ENCODE peak calls at places on chromosomes 11 and 22, in eight cellular contexts. One of them, this sample, is unnamed. For H3K4me1 and H3K9me3, the result is how much of the 10 kb centered on the place peaks cover.

GRCh38 chr22:38823076-38823475 is 20.8 kb downstream of the NPTXR start:
- DNase-seq in endothelial cell of umbilical vein: no peak
- DNase-seq in body of pancreas: no peak
- DNase-seq in psoas muscle: no peak
- DNase-seq in CD8-positive, alpha-beta memory T cell: no peak
- DNase-seq in MM.1S: no peak
- DNase-seq in heart left ventricle: no peak
- DNase-seq in adrenal gland: no peak
- DNase-seq in this sample: no peak

GRCh38 chr22:48921411-48921903 is 906.2 kb downstream of the BRD1 start:
- DNase-seq in endothelial cell of umbilical vein: no peak
- DNase-seq in body of pancreas: no peak
- DNase-seq in psoas muscle: no peak
- DNase-seq in CD8-positive, alpha-beta memory T cell: no peak
- DNase-seq in MM.1S: no peak
- DNase-seq in heart left ventricle: no peak
- DNase-seq in adrenal gland: no peak
- DNase-seq in this sample: no peak

GRCh38 chr11:125263268-125263790 is 98.8 kb downstream of the PKNOX2 start:
- DNase-seq in endothelial cell of umbilical vein: peak
- DNase-seq in body of pancreas: peak
- DNase-seq in psoas muscle: peak
- DNase-seq in CD8-positive, alpha-beta memory T cell: no peak
- DNase-seq in MM.1S: no peak
- DNase-seq in heart left ventricle: peak
- DNase-seq in adrenal gland: peak
- DNase-seq in this sample: no peak

GRCh38 chr22:24155597-24156145 is 25.6 kb upstream of the SUSD2 start:
- DNase-seq in endothelial cell of umbilical vein: peak
- DNase-seq in body of pancreas: peak
- DNase-seq in psoas muscle: peak
- DNase-seq in CD8-positive, alpha-beta memory T cell: peak
- DNase-seq in MM.1S: peak
- DNase-seq in heart left ventricle: peak
- DNase-seq in adrenal gland: peak
- DNase-seq in this sample: peak

GRCh38 chr11:64163951-64164350 is 2.0 kb downstream of the MACROD1 start:
- DNase-seq in endothelial cell of umbilical vein: no peak
- DNase-seq in body of pancreas: no peak
- DNase-seq in psoas muscle: no peak
- DNase-seq in CD8-positive, alpha-beta memory T cell: no peak
- DNase-seq in MM.1S: no peak
- DNase-seq in heart left ventricle: no peak
- DNase-seq in adrenal gland: no peak
- DNase-seq in this sample: no peak

GRCh38 chr11:16226245-16226644 is 130.1 kb downstream of the SOX6 start:
- DNase-seq in endothelial cell of umbilical vein: peak
- DNase-seq in body of pancreas: peak
- DNase-seq in psoas muscle: peak
- DNase-seq in CD8-positive, alpha-beta memory T cell: no peak
- DNase-seq in MM.1S: peak
- DNase-seq in heart left ventricle: peak
- DNase-seq in adrenal gland: no peak
- DNase-seq in this sample: no peak

GRCh38 chr11:4211991-4212390 is 117.4 kb downstream of the RRM1 start:
- DNase-seq in endothelial cell of umbilical vein: no peak
- DNase-seq in body of pancreas: no peak
- DNase-seq in psoas muscle: no peak
- DNase-seq in CD8-positive, alpha-beta memory T cell: no peak
- DNase-seq in MM.1S: no peak
- DNase-seq in heart left ventricle: no peak
- DNase-seq in adrenal gland: no peak
- DNase-seq in this sample: no peak

GRCh38 chr11:6667733-6668374 is 12.2 kb upstream of the DCHS1 start:
- DNase-seq in endothelial cell of umbilical vein: peak
- DNase-seq in body of pancreas: no peak
- DNase-seq in psoas muscle: no peak
- DNase-seq in CD8-positive, alpha-beta memory T cell: no peak
- DNase-seq in MM.1S: peak
- DNase-seq in heart left ventricle: no peak
- DNase-seq in adrenal gland: no peak
- DNase-seq in this sample: peak

GRCh38 chr22:49609207-49609876 is 218.3 kb downstream of the BRD1 start:
- DNase-seq in endothelial cell of umbilical vein: no peak
- DNase-seq in body of pancreas: peak
- DNase-seq in psoas muscle: no peak
- DNase-seq in CD8-positive, alpha-beta memory T cell: no peak
- DNase-seq in MM.1S: no peak
- DNase-seq in heart left ventricle: no peak
- DNase-seq in adrenal gland: no peak
- DNase-seq in this sample: no peak

GRCh38 chr22:41052661-41053490 is 39.5 kb upstream of the EP300 start:
- DNase-seq in endothelial cell of umbilical vein: no peak
- DNase-seq in body of pancreas: no peak
- DNase-seq in psoas muscle: no peak
- DNase-seq in CD8-positive, alpha-beta memory T cell: no peak
- DNase-seq in MM.1S: no peak
- DNase-seq in heart left ventricle: no peak
- DNase-seq in adrenal gland: peak
- DNase-seq in this sample: no peak

GRCh38 chr11:63508009-63508408 is 2.1 kb downstream of the LGALS12 start:
- DNase-seq in endothelial cell of umbilical vein: no peak
- DNase-seq in body of pancreas: peak
- DNase-seq in psoas muscle: peak
- DNase-seq in CD8-positive, alpha-beta memory T cell: no peak
- DNase-seq in MM.1S: peak
- DNase-seq in heart left ventricle: peak
- DNase-seq in adrenal gland: peak
- DNase-seq in this sample: peak

GRCh38 chr22:29152381-29153138 is 53.1 kb upstream of the EMID1 start:
- DNase-seq in endothelial cell of umbilical vein: no peak
- DNase-seq in body of pancreas: no peak
- DNase-seq in psoas muscle: no peak
- DNase-seq in CD8-positive, alpha-beta memory T cell: no peak
- DNase-seq in MM.1S: no peak
- DNase-seq in heart left ventricle: no peak
- DNase-seq in adrenal gland: peak
- DNase-seq in this sample: no peak

GRCh38 chr22:43745783-43746356 is 66.2 kb downstream of the EFCAB6 start:
- DNase-seq in endothelial cell of umbilical vein: no peak
- DNase-seq in body of pancreas: no peak
- DNase-seq in psoas muscle: no peak
- DNase-seq in CD8-positive, alpha-beta memory T cell: no peak
- DNase-seq in MM.1S: no peak
- DNase-seq in heart left ventricle: no peak
- DNase-seq in adrenal gland: no peak
- DNase-seq in this sample: no peak

GRCh38 chr11:49208006-49208721 is at the start of gene FOLH1:
- DNase-seq in endothelial cell of umbilical vein: peak
- DNase-seq in body of pancreas: peak
- DNase-seq in psoas muscle: peak
- DNase-seq in CD8-positive, alpha-beta memory T cell: no peak
- DNase-seq in MM.1S: peak
- DNase-seq in heart left ventricle: peak
- DNase-seq in adrenal gland: no peak
- DNase-seq in this sample: no peak

GRCh38 chr22:22168190-22168940 is 76.2 kb upstream of the VPREB1 start:
- DNase-seq in endothelial cell of umbilical vein: no peak
- DNase-seq in body of pancreas: peak
- DNase-seq in psoas muscle: no peak
- DNase-seq in CD8-positive, alpha-beta memory T cell: no peak
- DNase-seq in MM.1S: peak
- DNase-seq in heart left ventricle: no peak
- DNase-seq in adrenal gland: no peak
- DNase-seq in this sample: peak

GRCh38 chr22:27170491-27170890 is 513.1 kb downstream of the MIAT start:
- DNase-seq in endothelial cell of umbilical vein: peak
- DNase-seq in body of pancreas: peak
- DNase-seq in psoas muscle: peak
- DNase-seq in CD8-positive, alpha-beta memory T cell: no peak
- DNase-seq in MM.1S: no peak
- DNase-seq in heart left ventricle: no peak
- DNase-seq in adrenal gland: peak
- DNase-seq in this sample: no peak

GRCh38 chr22:43796567-43796966 is 15.5 kb downstream of the EFCAB6 start:
- DNase-seq in endothelial cell of umbilical vein: no peak
- DNase-seq in body of pancreas: no peak
- DNase-seq in psoas muscle: no peak
- DNase-seq in CD8-positive, alpha-beta memory T cell: no peak
- DNase-seq in MM.1S: no peak
- DNase-seq in heart left ventricle: no peak
- DNase-seq in adrenal gland: no peak
- DNase-seq in this sample: no peak

GRCh38 chr11:117750916-117751773 is 45.9 kb downstream of the DSCAML1 start:
- DNase-seq in endothelial cell of umbilical vein: no peak
- DNase-seq in body of pancreas: no peak
- DNase-seq in psoas muscle: no peak
- DNase-seq in CD8-positive, alpha-beta memory T cell: no peak
- DNase-seq in MM.1S: no peak
- DNase-seq in heart left ventricle: no peak
- DNase-seq in adrenal gland: no peak
- DNase-seq in this sample: no peak
- H3K4me1 ChIP-seq in endothelial cell of umbilical vein: under half
- H3K4me1 ChIP-seq in body of pancreas: under half
- H3K4me1 ChIP-seq in psoas muscle: under half
- H3K4me1 ChIP-seq in CD8-positive, alpha-beta memory T cell: under half
- H3K4me1 ChIP-seq in MM.1S: under half
- H3K4me1 ChIP-seq in heart left ventricle: under half
- H3K4me1 ChIP-seq in adrenal gland: under half
- H3K4me1 ChIP-seq in this sample: under half

DNA sequence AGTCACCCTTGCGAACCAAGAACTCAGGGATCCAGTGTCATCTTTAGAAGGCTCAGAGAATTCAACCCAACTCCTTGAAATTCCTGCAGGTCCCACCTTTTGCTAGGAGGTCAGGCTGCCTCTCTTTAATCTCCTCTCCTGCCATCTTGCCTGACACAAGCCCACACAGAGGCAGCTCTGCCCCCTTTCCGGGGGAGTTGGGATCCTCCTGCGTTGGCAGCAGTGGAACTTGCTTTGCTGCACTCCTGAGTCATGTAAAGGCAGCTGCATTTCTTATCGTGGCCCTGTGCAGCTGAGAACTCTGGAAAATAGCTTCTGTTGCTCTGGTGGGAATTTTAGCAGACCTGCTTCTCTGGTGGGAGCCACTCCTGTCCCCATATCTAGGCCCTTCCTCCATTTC is 142.3 kb upstream of the TBCEL start:
- DNase-seq in endothelial cell of umbilical vein: no peak
- DNase-seq in body of pancreas: no peak
- DNase-seq in psoas muscle: no peak
- DNase-seq in CD8-positive, alpha-beta memory T cell: no peak
- DNase-seq in MM.1S: no peak
- DNase-seq in heart left ventricle: no peak
- DNase-seq in adrenal gland: no peak
- DNase-seq in this sample: no peak
- H3K9me3 ChIP-seq in endothelial cell of umbilical vein: under half
- H3K9me3 ChIP-seq in body of pancreas: under half
- H3K9me3 ChIP-seq in psoas muscle: under half
- H3K9me3 ChIP-seq in CD8-positive, alpha-beta memory T cell: under half
- H3K9me3 ChIP-seq in MM.1S: under half
- H3K9me3 ChIP-seq in heart left ventricle: under half
- H3K9me3 ChIP-seq in adrenal gland: under half
- H3K9me3 ChIP-seq in this sample: under half

DNA sequence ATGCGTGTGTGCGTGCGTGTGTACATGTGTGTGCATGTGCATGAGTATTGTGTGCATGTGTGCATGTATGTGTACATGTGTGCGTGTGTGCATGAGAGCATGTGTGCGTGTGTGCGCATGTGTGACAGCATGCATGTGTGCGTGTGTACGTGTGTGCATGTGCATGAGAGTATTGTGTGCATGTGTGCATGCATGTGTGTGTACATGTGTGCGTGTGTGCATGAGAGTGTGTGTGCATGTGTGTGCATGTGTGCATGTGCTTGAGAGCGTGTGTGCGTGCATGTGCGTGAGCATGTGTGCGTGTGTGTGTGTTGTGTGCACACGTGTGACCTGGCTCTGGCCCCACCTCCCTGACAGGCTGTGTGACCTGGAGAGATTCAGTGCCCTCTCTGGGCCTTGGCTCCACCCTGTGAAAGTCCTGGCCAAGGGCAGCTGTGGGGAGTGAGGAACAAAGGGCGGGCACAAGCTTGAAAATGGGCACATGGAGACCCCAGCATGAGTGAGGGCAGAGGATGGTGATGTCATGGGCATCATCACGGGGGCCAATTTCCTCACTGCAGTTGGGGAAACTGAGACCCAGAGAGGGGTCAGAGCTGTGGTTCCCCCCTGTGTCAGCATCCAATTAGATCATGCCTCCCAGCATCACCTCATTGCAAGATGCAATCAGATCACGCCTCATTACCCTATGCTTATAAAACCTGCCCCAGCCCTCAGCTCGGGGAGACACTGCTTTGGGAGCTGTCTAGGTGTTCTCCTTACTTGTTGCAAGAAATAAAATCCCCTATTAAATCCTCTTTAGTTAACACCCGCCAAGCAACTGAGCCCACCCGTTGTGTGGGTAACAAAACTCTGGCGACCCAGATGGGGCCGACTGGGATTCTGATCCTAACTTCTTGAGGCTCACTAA is 643 bp downstream of the ACY3 start:
- DNase-seq in endothelial cell of umbilical vein: no peak
- DNase-seq in body of pancreas: no peak
- DNase-seq in psoas muscle: no peak
- DNase-seq in CD8-positive, alpha-beta memory T cell: no peak
- DNase-seq in MM.1S: peak
- DNase-seq in heart left ventricle: no peak
- DNase-seq in adrenal gland: no peak
- DNase-seq in this sample: peak
- H3K27ac ChIP-seq in endothelial cell of umbilical vein: no peak
- H3K27ac ChIP-seq in body of pancreas: peak
- H3K27ac ChIP-seq in psoas muscle: no peak
- H3K27ac ChIP-seq in CD8-positive, alpha-beta memory T cell: peak
- H3K27ac ChIP-seq in MM.1S: peak
- H3K27ac ChIP-seq in heart left ventricle: no peak
- H3K27ac ChIP-seq in adrenal gland: no peak
- H3K27ac ChIP-seq in this sample: peak

DNA sequence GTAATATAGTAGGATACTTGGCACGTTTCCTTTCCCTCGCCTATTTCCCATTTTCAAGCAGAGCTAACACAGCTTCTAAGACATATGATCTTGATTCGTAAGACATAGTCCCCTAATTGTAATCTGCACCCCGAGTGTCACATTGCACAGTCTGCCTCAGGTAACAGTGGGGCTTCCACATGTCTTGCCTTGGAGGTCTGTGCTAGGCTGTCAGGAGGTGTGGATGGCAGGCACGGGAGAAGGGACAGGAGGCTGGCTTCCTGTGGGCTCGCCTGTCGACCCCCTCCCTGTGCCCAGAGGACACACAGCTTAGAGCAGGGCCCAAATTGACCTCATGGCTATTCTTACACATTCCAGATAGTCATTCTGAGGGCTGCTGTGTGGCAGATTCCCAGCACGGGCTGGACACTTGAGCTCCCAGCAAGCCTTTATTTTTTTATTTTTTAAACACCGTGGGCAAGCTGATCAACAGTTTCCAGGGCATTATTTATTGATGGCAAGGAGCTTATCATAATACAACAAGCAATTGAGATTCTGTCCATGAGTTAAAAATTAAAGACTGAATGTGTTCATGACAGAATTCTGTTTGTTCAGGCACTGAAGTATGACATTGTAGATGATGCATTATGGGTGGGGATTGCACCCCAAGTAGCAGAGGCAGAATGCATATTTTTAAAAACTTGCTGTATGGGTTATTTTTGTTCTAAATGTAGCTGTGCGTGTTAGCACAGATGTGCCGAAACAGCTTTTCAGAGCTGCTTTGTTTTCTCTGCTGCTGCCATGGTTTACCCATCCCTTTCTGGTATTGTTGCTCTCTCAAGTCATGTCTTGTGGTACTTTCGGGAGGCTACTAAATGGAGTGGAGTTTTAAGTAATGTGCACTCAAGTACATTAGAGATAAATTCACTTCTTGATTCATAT is 113.0 kb downstream of the ATXN10 start:
- DNase-seq in endothelial cell of umbilical vein: no peak
- DNase-seq in body of pancreas: no peak
- DNase-seq in psoas muscle: peak
- DNase-seq in CD8-positive, alpha-beta memory T cell: no peak
- DNase-seq in MM.1S: peak
- DNase-seq in heart left ventricle: peak
- DNase-seq in adrenal gland: no peak
- DNase-seq in this sample: no peak
- H3K4me1 ChIP-seq in endothelial cell of umbilical vein: under half
- H3K4me1 ChIP-seq in body of pancreas: under half
- H3K4me1 ChIP-seq in psoas muscle: under half
- H3K4me1 ChIP-seq in CD8-positive, alpha-beta memory T cell: under half
- H3K4me1 ChIP-seq in MM.1S: under half
- H3K4me1 ChIP-seq in heart left ventricle: under half
- H3K4me1 ChIP-seq in adrenal gland: under half
- H3K4me1 ChIP-seq in this sample: under half

This sample was measured in DND-41.